ENCODE peak calls at places on chromosomes 16 and 17, in five cellular contexts. S is sigmoid colon, X is endothelial cell of umbilical vein, H is left lung, A is IMR-90. V is an unnamed sample.
A peak's percentile ranks its signal among the peaks of the same experiment; 100 is the strongest.

GRCh38 chr17:77140166-77140877 is 447 bp upstream of the SEC14L1 start:
- DNase-seq in S (peak; percentile 100), X (peak; percentile 99), H (peak; percentile 99), A (peak; percentile 96), V (peak; percentile 99)

GRCh38 chr17:44543213-44543904 is 13.9 kb upstream of the FZD2 start:
- DNase-seq in S (no peak), X (no peak), H (no peak), A (peak; percentile 96), V (peak; percentile 78)

GRCh38 chr17:81480140-81480917 is 32.3 kb downstream of the ACTG1 start:
- DNase-seq in S (no peak), X (no peak), H (no peak), A (peak; percentile 76), V (peak; percentile 80)

GRCh38 chr17:67108411-67108810 is 64.1 kb downstream of the CACNG1 start:
- DNase-seq in S (no peak), X (no peak), H (no peak), A (no peak), V (no peak)

GRCh38 chr17:969767-970387 is 9.7 kb downstream of the NXN start:
- DNase-seq in S (peak; percentile 89), X (no peak), H (no peak), A (no peak), V (no peak)

GRCh38 chr17:55487727-55488436 is 23.4 kb downstream of the SMIM36 start:
- DNase-seq in S (no peak), X (no peak), H (no peak), A (no peak), V (no peak)

GRCh38 chr16:85185281-85185680 is 73.0 kb upstream of the CIBAR2 start:
- DNase-seq in S (no peak), X (no peak), H (no peak), A (no peak), V (no peak)

GRCh38 chr17:32516450-32516849 is 29.7 kb downstream of the CDK5R1 start:
- DNase-seq in S (peak; percentile 18), X (no peak), H (no peak), A (no peak), V (no peak)

GRCh38 chr17:7041607-7042506 is 2.0 kb downstream of the SLC16A11 start:
- DNase-seq in S (no peak), X (no peak), H (no peak), A (no peak), V (peak; percentile 38)

GRCh38 chr16:15658149-15658548 is 8.1 kb downstream of the NDE1 start:
- DNase-seq in S (peak; percentile 40), X (no peak), H (no peak), A (no peak), V (no peak)

GRCh38 chr17:76540381-76541300 is 797 bp downstream of the PRCD start:
- DNase-seq in S (peak; percentile 98), X (peak; percentile 95), H (peak; percentile 95), A (peak; percentile 94), V (peak; percentile 96)

GRCh38 chr17:48755346-48755745 is 26.8 kb upstream of the HOXB13 start:
- DNase-seq in S (no peak), X (no peak), H (no peak), A (no peak), V (no peak)

GRCh38 chr17:45896803-45897693 is 2.7 kb downstream of the MAPT start:
- DNase-seq in S (no peak), X (no peak), H (no peak), A (no peak), V (peak; percentile 13)

GRCh38 chr17:76909971-76910760 is 42.0 kb downstream of the MGAT5B start:
- DNase-seq in S (no peak), X (peak; percentile 53), H (peak; percentile 41), A (peak; percentile 41), V (peak; percentile 41)

GRCh38 chr17:22703786-22704441 is 1011.6 kb downstream of the KCNJ18 start:
- DNase-seq in S (peak; percentile 59), X (no peak), H (no peak), A (no peak), V (no peak)

GRCh38 chr17:39196191-39196819 is 1.2 kb downstream of the CACNB1 start:
- DNase-seq in S (no peak), X (no peak), H (no peak), A (no peak), V (no peak)

GRCh38 chr17:79830303-79830702 is 8.9 kb downstream of the CBX4 start:
- DNase-seq in S (no peak), X (no peak), H (no peak), A (no peak), V (no peak)

GRCh38 chr17:67452681-67453554 is 75.8 kb downstream of the PITPNC1 start:
- DNase-seq in S (no peak), X (no peak), H (no peak), A (no peak), V (no peak)

GRCh38 chr16:31535737-31536136 is 8.0 kb downstream of the AHSP start:
- DNase-seq in S (no peak), X (peak; percentile 32), H (no peak), A (no peak), V (no peak)

GRCh38 chr16:76162046-76162445 is 115.2 kb upstream of the CNTNAP4 start:
- DNase-seq in S (no peak), X (no peak), H (no peak), A (no peak), V (no peak)

GRCh38 chr16:76157629-76158028 is 119.6 kb upstream of the CNTNAP4 start:
- DNase-seq in S (no peak), X (no peak), H (no peak), A (no peak), V (no peak)
- TF ChIP-seq CTCF in S (no peak), X (no peak), H (no peak), A (no peak), V (no peak)

GRCh38 chr16:48949636-48950035 is 332.0 kb downstream of the CBLN1 start:
- DNase-seq in S (no peak), X (no peak), H (no peak), A (peak; percentile 19), V (no peak)
- H3K27ac ChIP-seq in S (peak overlapping the region; percentile 81), X (no peak overlapping the region), H (no peak overlapping the region), A (no peak overlapping the region), V (no peak overlapping the region)

GRCh38 chr16:62639890-62640289 is 603.7 kb upstream of the CDH8 start:
- DNase-seq in S (no peak), X (no peak), H (no peak), A (no peak), V (no peak)
- TF ChIP-seq CTCF in S (no peak), X (no peak), H (no peak), A (no peak), V (no peak)

DNA sequence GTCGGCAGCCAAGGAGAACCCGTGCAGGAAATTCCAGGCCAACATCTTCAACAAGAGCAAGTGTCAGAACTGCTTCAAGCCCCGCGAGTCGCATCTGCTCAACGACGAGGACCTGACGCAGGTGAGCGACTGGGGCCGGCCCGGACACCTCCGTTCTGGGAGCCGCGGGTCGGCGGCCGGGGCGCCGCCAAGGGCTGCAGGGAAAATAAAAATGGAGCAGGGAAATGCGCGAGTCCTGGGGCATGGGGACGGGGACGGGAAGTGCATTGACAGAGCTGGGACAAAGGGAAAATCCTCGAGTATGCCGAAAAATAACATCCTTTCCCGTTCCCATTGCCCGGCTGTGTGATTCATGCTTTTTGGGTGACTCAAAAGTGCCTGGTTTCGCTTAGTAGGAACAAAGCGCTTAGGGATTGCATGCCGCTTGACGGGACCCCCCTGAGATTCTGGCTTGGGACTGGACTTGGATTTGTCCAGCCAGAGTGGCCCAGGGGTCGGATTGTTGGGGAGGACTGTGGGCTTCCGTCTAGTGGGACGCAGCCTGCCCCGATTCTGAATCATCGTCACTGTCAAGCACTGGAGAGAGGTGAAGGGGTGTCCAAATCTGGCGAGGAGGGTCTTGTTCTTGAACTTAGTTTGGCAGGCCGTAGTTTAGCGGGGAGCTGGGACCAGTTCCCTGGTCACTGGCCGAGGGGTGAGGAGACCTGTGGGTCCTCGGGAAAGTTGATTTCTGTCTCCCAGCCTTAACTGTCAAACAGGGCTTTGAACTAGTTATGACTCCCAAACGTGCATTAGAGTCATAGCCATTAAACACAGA is 802 bp downstream of the MPRIP start:
- DNase-seq in S (no peak), X (peak; percentile 64), H (no peak), A (peak; percentile 66), V (no peak)
- H3K27ac ChIP-seq in S (peak overlapping the region; percentile 86), X (peak overlapping the region; percentile 70), H (peak overlapping the region; percentile 68), A (peak overlapping the region; percentile 84), V (peak overlapping the region; percentile 75)

V was measured in A673.